ENCODE peak calls at places on chromosomes 5 and 9, in nine cellular contexts. H is breast epithelium, R is psoas muscle, J is dorsolateral prefrontal cortex, K is fibroblast of pulmonary artery, L is mucosa of descending colon, M is HepG2, T is HCT116, G is NB4. Q is an unnamed sample.

GRCh38 chr5:80229902-80230255 is 26.0 kb downstream of the SERINC5 start:
- DNase-seq in H (no peak), R (no peak), J (no peak), K (no peak), L (no peak), M (no peak), T (no peak), G (no peak), Q (no peak)

GRCh38 chr5:147748590-147748989 is 33.9 kb downstream of the JAKMIP2 start:
- DNase-seq in H (no peak), R (no peak), J (no peak), K (no peak), L (no peak), M (no peak), T (no peak), G (no peak), Q (no peak)

GRCh38 chr5:10352404-10353240 is 873 bp upstream of the MARCHF6 start:
- DNase-seq in H (no peak), R (no peak), J (no peak), K (peak), L (no peak), M (peak), T (no peak), G (peak), Q (peak)

GRCh38 chr9:137350696-137351584 is 48.9 kb upstream of the NRARP start:
- DNase-seq in H (no peak), R (no peak), J (no peak), K (no peak), L (no peak), M (no peak), T (no peak), G (no peak), Q (no peak)

GRCh38 chr9:2630158-2630557 is 8.6 kb downstream of the VLDLR start:
- DNase-seq in H (no peak), R (no peak), J (no peak), K (no peak), L (no peak), M (no peak), T (no peak), G (no peak), Q (no peak)

GRCh38 chr5:16412556-16412955 is 53.0 kb downstream of the ZNF622 start:
- DNase-seq in H (no peak), R (no peak), J (no peak), K (no peak), L (no peak), M (no peak), T (no peak), G (no peak), Q (no peak)

GRCh38 chr9:124323904-124324303 is 66.2 kb downstream of the NEK6 start:
- DNase-seq in H (no peak), R (no peak), J (no peak), K (no peak), L (no peak), M (no peak), T (no peak), G (no peak), Q (no peak)

GRCh38 chr9:77601476-77602056 is 46.6 kb downstream of the GNA14 start:
- DNase-seq in H (no peak), R (no peak), J (no peak), K (no peak), L (no peak), M (no peak), T (no peak), G (no peak), Q (no peak)

GRCh38 chr9:2824564-2824963 is 19.3 kb downstream of the PUM3 start:
- DNase-seq in H (no peak), R (no peak), J (no peak), K (no peak), L (no peak), M (no peak), T (no peak), G (peak), Q (no peak)

GRCh38 chr5:173310861-173311515 is 17.2 kb downstream of the STC2 start:
- DNase-seq in H (no peak), R (no peak), J (no peak), K (peak), L (no peak), M (no peak), T (no peak), G (no peak), Q (no peak)

GRCh38 chr9:87674565-87675299 is 51.2 kb upstream of the CTSL start:
- DNase-seq in H (no peak), R (no peak), J (no peak), K (no peak), L (no peak), M (no peak), T (no peak), G (no peak), Q (no peak)

GRCh38 chr5:140718266-140718592 is 18.0 kb downstream of the ZMAT2 start:
- DNase-seq in H (no peak), R (no peak), J (no peak), K (no peak), L (no peak), M (no peak), T (no peak), G (no peak), Q (no peak)
- H3K4me3 ChIP-seq in H (peak), R (no peak), J (no peak), K (no peak), L (no peak), M (peak), T (no peak), G (no peak), Q (no peak)

DNA sequence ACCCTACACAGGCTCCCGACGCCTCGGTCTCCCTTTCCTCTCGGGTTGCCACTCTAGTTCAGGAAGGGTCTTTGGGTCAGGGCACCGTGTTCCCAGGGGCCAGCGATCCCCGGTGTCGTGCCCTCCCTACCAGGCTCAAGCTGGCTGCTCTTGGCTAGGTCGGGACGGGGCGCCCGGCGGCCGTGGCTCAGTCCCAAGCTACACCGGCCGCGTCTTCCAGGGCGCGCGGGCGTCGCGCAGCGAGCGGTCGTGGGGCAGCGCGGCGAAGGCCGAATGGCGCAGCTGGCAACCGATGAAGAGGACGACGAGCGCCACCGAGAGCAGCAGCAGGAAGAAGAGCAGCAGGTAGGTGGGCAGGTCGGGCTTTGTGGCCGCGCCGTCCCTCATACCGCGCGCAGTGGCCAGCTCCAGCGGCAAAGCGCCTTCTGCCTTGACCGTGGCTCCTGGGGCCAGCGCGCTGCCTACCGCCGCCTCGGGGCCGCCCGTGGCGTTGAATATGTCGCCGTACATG is 892 bp downstream of the SMIM32 start:
- DNase-seq in H (no peak), R (no peak), J (no peak), K (peak), L (peak), M (no peak), T (no peak), G (no peak), Q (no peak)
- H3K4me3 ChIP-seq in H (peak), R (peak), J (peak), K (peak), L (peak), M (peak), T (no peak), G (no peak), Q (peak)

GRCh38 chr5:161544350-161544765 is 2.2 kb downstream of the GABRB2 start:
- DNase-seq in H (no peak), R (no peak), J (peak), K (peak), L (peak), M (peak), T (peak), G (peak), Q (no peak)

GRCh38 chr5:161548472-161549094 is 2.1 kb upstream of the GABRB2 start:
- DNase-seq in H (no peak), R (no peak), J (no peak), K (no peak), L (peak), M (no peak), T (no peak), G (no peak), Q (no peak)

GRCh38 chr5:161546463-161547301 is at the start of gene GABRB2:
- DNase-seq in H (peak), R (peak), J (peak), K (peak), L (peak), M (peak), T (no peak), G (peak), Q (peak)

GRCh38 chr5:161547573-161548471 is 1.3 kb upstream of the GABRB2 start:
- DNase-seq in H (no peak), R (peak), J (no peak), K (no peak), L (peak), M (no peak), T (no peak), G (peak), Q (no peak)

DNA sequence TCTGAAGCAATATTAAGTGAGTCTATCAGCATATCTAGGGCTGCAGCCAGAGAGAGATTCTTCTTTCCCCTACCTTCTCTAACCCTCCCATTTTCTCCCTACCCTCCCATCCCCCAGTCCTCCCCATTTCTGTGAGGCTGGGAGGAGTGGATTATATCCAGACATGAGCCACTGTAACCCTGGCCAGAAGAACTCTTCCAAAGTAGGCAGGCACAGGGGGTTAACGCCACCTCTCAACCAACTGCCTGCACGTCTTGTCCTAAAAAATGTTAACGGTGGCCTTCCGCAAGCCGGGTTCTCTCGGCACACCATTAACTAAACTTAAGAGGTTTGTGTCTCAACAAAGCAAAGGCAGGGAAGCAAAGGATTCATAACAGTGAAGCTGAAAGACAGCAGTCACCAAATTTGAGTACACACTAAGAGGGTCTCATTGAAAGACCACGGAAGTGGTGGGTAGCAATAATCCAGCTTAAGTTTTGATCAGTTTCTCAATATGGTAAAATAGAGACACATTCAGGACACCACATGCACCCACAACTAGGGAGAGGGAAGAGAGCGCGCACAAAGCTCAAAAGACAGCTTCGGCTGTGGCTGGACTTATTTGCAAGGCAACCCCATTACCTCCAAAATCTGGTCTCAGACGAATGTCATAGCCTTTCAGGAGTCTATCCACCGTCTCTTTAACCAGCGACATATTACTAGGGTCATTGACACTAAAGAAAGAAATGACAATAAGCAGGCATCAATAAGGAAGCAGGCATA is 643 bp downstream of the GABRB2 start:
- DNase-seq in H (no peak), R (no peak), J (no peak), K (no peak), L (no peak), M (no peak), T (no peak), G (no peak), Q (no peak)
- H3K4me3 ChIP-seq in H (peak), R (peak), J (peak), K (no peak), L (no peak), M (no peak), T (no peak), G (peak), Q (peak)

DNA sequence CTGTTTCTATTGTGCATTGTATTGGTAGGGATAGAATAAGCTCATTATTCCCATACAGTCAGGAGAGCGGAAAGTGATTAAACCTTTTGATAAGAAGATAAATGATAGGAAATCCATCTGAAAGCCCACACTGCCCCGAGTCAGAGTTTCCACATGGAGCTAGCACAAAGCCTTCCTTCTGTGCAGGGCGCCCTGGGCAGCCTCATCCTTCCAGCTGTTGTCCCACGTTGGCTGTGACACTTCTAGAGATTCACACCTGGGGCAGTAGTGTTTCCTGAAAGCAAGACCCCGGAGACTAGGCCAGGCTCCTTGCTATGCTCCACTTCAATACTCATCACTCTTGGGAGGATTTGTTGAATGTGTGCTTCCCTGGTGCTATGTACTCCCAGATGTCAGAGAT is 172.4 kb downstream of the SEMA6A start:
- DNase-seq in H (no peak), R (no peak), J (no peak), K (no peak), L (no peak), M (no peak), T (no peak), G (no peak), Q (no peak)
- H3K4me3 ChIP-seq in H (no peak), R (no peak), J (no peak), K (no peak), L (no peak), M (no peak), T (no peak), G (no peak), Q (no peak)

GRCh38 chr5:180810210-180811011 is 7.8 kb upstream of the MGAT1 start:
- DNase-seq in H (peak), R (peak), J (peak), K (peak), L (peak), M (peak), T (peak), G (peak), Q (peak)

GRCh38 chr5:180808461-180809000 is 5.9 kb upstream of the MGAT1 start:
- DNase-seq in H (no peak), R (no peak), J (no peak), K (no peak), L (no peak), M (peak), T (no peak), G (no peak), Q (peak)

GRCh38 chr5:180809403-180810209 is 7.0 kb upstream of the MGAT1 start:
- DNase-seq in H (peak), R (peak), J (peak), K (peak), L (no peak), M (peak), T (peak), G (peak), Q (peak)

GRCh38 chr5:180806351-180807011 is 3.9 kb upstream of the MGAT1 start:
- DNase-seq in H (no peak), R (no peak), J (no peak), K (no peak), L (no peak), M (no peak), T (no peak), G (peak), Q (peak)

GRCh38 chr5:180807654-180808414 is 5.2 kb upstream of the MGAT1 start:
- DNase-seq in H (no peak), R (no peak), J (no peak), K (no peak), L (no peak), M (no peak), T (no peak), G (no peak), Q (peak)
- H3K4me3 ChIP-seq in H (peak), R (peak), J (peak), K (peak), L (no peak), M (peak), T (no peak), G (peak), Q (peak)

DNA sequence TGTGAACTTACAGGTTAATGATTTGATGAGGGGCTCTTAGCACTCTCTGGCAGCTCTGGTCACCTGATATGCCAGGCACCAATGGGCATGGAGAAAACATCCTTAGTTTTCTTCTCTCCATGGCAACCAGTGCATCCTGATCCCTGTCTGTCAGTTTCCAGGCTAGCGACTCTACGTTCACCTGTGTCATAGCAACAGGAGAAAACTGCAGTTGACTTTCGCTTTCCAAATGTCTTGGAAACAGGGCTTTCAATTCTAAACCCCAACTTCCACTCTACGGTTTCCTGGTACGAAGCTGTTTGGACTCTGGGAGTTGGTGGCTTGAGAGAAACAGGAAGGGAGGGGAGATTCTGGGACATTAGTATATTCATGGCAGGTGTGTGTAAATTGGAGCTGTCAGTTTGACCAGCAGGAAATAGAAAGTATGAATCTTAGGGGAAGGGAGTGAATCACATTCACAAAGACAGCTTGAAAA is 74.4 kb downstream of the SLC28A3 start:
- DNase-seq in H (no peak), R (no peak), J (no peak), K (no peak), L (no peak), M (peak), T (no peak), G (no peak), Q (no peak)
- H3K4me3 ChIP-seq in H (no peak), R (no peak), J (no peak), K (no peak), L (no peak), M (no peak), T (no peak), G (no peak), Q (no peak)

GRCh38 chr9:33722359-33722675 is 73.0 kb upstream of the PRSS3 start:
- DNase-seq in H (no peak), R (no peak), J (no peak), K (no peak), L (no peak), M (no peak), T (no peak), G (no peak), Q (no peak)

GRCh38 chr9:33721674-33722358 is 73.5 kb upstream of the PRSS3 start:
- DNase-seq in H (peak), R (peak), J (peak), K (peak), L (peak), M (peak), T (peak), G (peak), Q (peak)

GRCh38 chr9:33718987-33719386 is 76.4 kb upstream of the PRSS3 start:
- DNase-seq in H (no peak), R (peak), J (no peak), K (peak), L (no peak), M (no peak), T (no peak), G (peak), Q (peak)

GRCh38 chr9:33714989-33715388 is 80.4 kb upstream of the PRSS3 start:
- DNase-seq in H (no peak), R (no peak), J (no peak), K (no peak), L (no peak), M (no peak), T (no peak), G (peak), Q (no peak)

GRCh38 chr9:33719581-33720374 is 75.6 kb upstream of the PRSS3 start:
- DNase-seq in H (no peak), R (peak), J (no peak), K (peak), L (peak), M (peak), T (no peak), G (peak), Q (no peak)
- H3K4me3 ChIP-seq in H (no peak), R (no peak), J (no peak), K (no peak), L (no peak), M (no peak), T (no peak), G (no peak), Q (no peak)

GRCh38 chr9:95514402-95514801 is 2.4 kb downstream of the PTCH1 start:
- DNase-seq in H (no peak), R (no peak), J (no peak), K (no peak), L (no peak), M (no peak), T (no peak), G (no peak), Q (no peak)

GRCh38 chr9:95513722-95514121 is 3.0 kb downstream of the PTCH1 start:
- DNase-seq in H (no peak), R (no peak), J (no peak), K (no peak), L (no peak), M (no peak), T (no peak), G (no peak), Q (no peak)

GRCh38 chr9:95511232-95511951 is 5.4 kb downstream of the PTCH1 start:
- DNase-seq in H (peak), R (no peak), J (peak), K (peak), L (peak), M (peak), T (no peak), G (peak), Q (peak)

GRCh38 chr9:95511952-95512750 is 4.6 kb downstream of the PTCH1 start:
- DNase-seq in H (no peak), R (no peak), J (no peak), K (peak), L (peak), M (no peak), T (no peak), G (peak), Q (no peak)

DNA sequence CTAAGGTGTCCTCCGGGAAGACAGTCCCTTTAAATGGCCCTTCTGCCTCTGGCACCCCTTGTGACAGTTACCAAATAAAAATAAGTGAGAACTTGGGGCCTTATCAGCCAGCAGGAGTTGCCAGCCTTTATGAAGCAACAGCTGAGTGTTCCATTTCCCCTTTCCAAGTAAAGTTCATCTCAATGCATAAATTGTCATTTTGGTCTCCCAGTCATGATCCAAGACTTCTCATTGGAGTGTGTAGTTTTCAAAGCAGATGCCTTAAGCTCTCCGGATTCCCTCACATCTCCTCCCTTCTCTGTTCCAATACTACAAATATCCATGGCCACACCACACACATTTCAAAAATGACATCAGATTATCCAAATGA is 4.0 kb downstream of the PTCH1 start:
- DNase-seq in H (no peak), R (no peak), J (no peak), K (peak), L (no peak), M (no peak), T (no peak), G (peak), Q (no peak)
- H3K4me3 ChIP-seq in H (no peak), R (no peak), J (peak), K (no peak), L (no peak), M (no peak), T (no peak), G (peak), Q (no peak)

Q was measured in tibial artery.